ENCODE peak calls at places on chromosomes 6 and 20, in nine cellular contexts. One of them, this sample, is unnamed.

GRCh38 chr20:62824476-62825287 is 7.8 kb downstream of the COL9A3 start:
- DNase-seq in AG08395: no peak
- DNase-seq in mucosa of descending colon: peak; percentile 76
- DNase-seq in neural progenitor cell: peak; percentile 85
- DNase-seq in Right ventricle myocardium inferior: no peak
- DNase-seq in EH: peak; percentile 54
- DNase-seq in DND-41: peak; percentile 81
- DNase-seq in 8988T: peak; percentile 70
- DNase-seq in cerebellar nuclear complex: no peak
- DNase-seq in this sample: peak; percentile 31

GRCh38 chr20:44572551-44573500 is 9.6 kb upstream of the PKIG start:
- DNase-seq in AG08395: peak; percentile 81
- DNase-seq in mucosa of descending colon: no peak
- DNase-seq in neural progenitor cell: no peak
- DNase-seq in Right ventricle myocardium inferior: no peak
- DNase-seq in EH: peak; percentile 97
- DNase-seq in DND-41: no peak
- DNase-seq in 8988T: no peak
- DNase-seq in cerebellar nuclear complex: peak; percentile 75
- DNase-seq in this sample: no peak

GRCh38 chr20:2773812-2774211 is 26.6 kb downstream of the CPXM1 start:
- DNase-seq in AG08395: no peak
- DNase-seq in mucosa of descending colon: no peak
- DNase-seq in neural progenitor cell: no peak
- DNase-seq in Right ventricle myocardium inferior: no peak
- DNase-seq in EH: no peak
- DNase-seq in DND-41: no peak
- DNase-seq in 8988T: no peak
- DNase-seq in cerebellar nuclear complex: no peak
- DNase-seq in this sample: no peak

GRCh38 chr6:98324406-98324930 is 509.9 kb upstream of the POU3F2 start:
- DNase-seq in AG08395: no peak
- DNase-seq in mucosa of descending colon: no peak
- DNase-seq in neural progenitor cell: no peak
- DNase-seq in Right ventricle myocardium inferior: no peak
- DNase-seq in EH: no peak
- DNase-seq in DND-41: no peak
- DNase-seq in 8988T: no peak
- DNase-seq in cerebellar nuclear complex: no peak
- DNase-seq in this sample: no peak

GRCh38 chr20:63222541-63222940 is 6.6 kb upstream of the YTHDF1 start:
- DNase-seq in AG08395: no peak
- DNase-seq in mucosa of descending colon: no peak
- DNase-seq in neural progenitor cell: no peak
- DNase-seq in Right ventricle myocardium inferior: peak; percentile 51
- DNase-seq in EH: no peak
- DNase-seq in DND-41: no peak
- DNase-seq in 8988T: no peak
- DNase-seq in cerebellar nuclear complex: no peak
- DNase-seq in this sample: no peak

GRCh38 chr6:170313716-170314295 is 7.2 kb downstream of the FAM120B start:
- DNase-seq in AG08395: no peak
- DNase-seq in mucosa of descending colon: no peak
- DNase-seq in neural progenitor cell: peak; percentile 39
- DNase-seq in Right ventricle myocardium inferior: no peak
- DNase-seq in EH: no peak
- DNase-seq in DND-41: no peak
- DNase-seq in 8988T: no peak
- DNase-seq in cerebellar nuclear complex: no peak
- DNase-seq in this sample: no peak

GRCh38 chr20:35226775-35227681 is 538 bp downstream of the MMP24 start:
- DNase-seq in AG08395: peak; percentile 66
- DNase-seq in mucosa of descending colon: peak; percentile 29
- DNase-seq in neural progenitor cell: peak; percentile 90
- DNase-seq in Right ventricle myocardium inferior: peak; percentile 70
- DNase-seq in EH: peak; percentile 61
- DNase-seq in DND-41: peak; percentile 61
- DNase-seq in 8988T: peak; percentile 57
- DNase-seq in cerebellar nuclear complex: peak; percentile 29
- DNase-seq in this sample: peak; percentile 51

GRCh38 chr6:141212296-141212695 is 920.4 kb upstream of the GJE1 start:
- DNase-seq in AG08395: no peak
- DNase-seq in mucosa of descending colon: no peak
- DNase-seq in neural progenitor cell: no peak
- DNase-seq in Right ventricle myocardium inferior: no peak
- DNase-seq in EH: peak; percentile 14
- DNase-seq in DND-41: no peak
- DNase-seq in 8988T: no peak
- DNase-seq in cerebellar nuclear complex: no peak
- DNase-seq in this sample: no peak

GRCh38 chr6:148242180-148242579 is 100.5 kb upstream of the SASH1 start:
- DNase-seq in AG08395: no peak
- DNase-seq in mucosa of descending colon: no peak
- DNase-seq in neural progenitor cell: no peak
- DNase-seq in Right ventricle myocardium inferior: no peak
- DNase-seq in EH: peak; percentile 78
- DNase-seq in DND-41: no peak
- DNase-seq in 8988T: no peak
- DNase-seq in cerebellar nuclear complex: no peak
- DNase-seq in this sample: no peak

GRCh38 chr6:2038096-2038495 is 207.3 kb downstream of the GMDS start:
- DNase-seq in AG08395: no peak
- DNase-seq in mucosa of descending colon: no peak
- DNase-seq in neural progenitor cell: no peak
- DNase-seq in Right ventricle myocardium inferior: no peak
- DNase-seq in EH: no peak
- DNase-seq in DND-41: peak; percentile 91
- DNase-seq in 8988T: no peak
- DNase-seq in cerebellar nuclear complex: no peak
- DNase-seq in this sample: peak; percentile 60

GRCh38 chr6:13916230-13916944 is 8.4 kb upstream of the RNF182 start:
- DNase-seq in AG08395: peak; percentile 21
- DNase-seq in mucosa of descending colon: no peak
- DNase-seq in neural progenitor cell: no peak
- DNase-seq in Right ventricle myocardium inferior: no peak
- DNase-seq in EH: peak; percentile 41
- DNase-seq in DND-41: no peak
- DNase-seq in 8988T: no peak
- DNase-seq in cerebellar nuclear complex: peak; percentile 65
- DNase-seq in this sample: no peak

GRCh38 chr6:147564556-147564955 is 56.1 kb downstream of the SAMD5 start:
- DNase-seq in AG08395: no peak
- DNase-seq in mucosa of descending colon: no peak
- DNase-seq in neural progenitor cell: no peak
- DNase-seq in Right ventricle myocardium inferior: no peak
- DNase-seq in EH: peak; percentile 40
- DNase-seq in DND-41: no peak
- DNase-seq in 8988T: no peak
- DNase-seq in cerebellar nuclear complex: no peak
- DNase-seq in this sample: no peak

GRCh38 chr6:18820725-18821124 is 433.6 kb downstream of the RNF144B start:
- DNase-seq in AG08395: no peak
- DNase-seq in mucosa of descending colon: no peak
- DNase-seq in neural progenitor cell: no peak
- DNase-seq in Right ventricle myocardium inferior: no peak
- DNase-seq in EH: no peak
- DNase-seq in DND-41: no peak
- DNase-seq in 8988T: no peak
- DNase-seq in cerebellar nuclear complex: no peak
- DNase-seq in this sample: no peak

GRCh38 chr20:31717478-31717946 is 5.2 kb downstream of the BCL2L1 start:
- DNase-seq in AG08395: no peak
- DNase-seq in mucosa of descending colon: no peak
- DNase-seq in neural progenitor cell: no peak
- DNase-seq in Right ventricle myocardium inferior: no peak
- DNase-seq in EH: no peak
- DNase-seq in DND-41: no peak
- DNase-seq in 8988T: no peak
- DNase-seq in cerebellar nuclear complex: no peak
- DNase-seq in this sample: no peak

GRCh38 chr20:47784599-47785320 is 521 bp downstream of the SULF2 start:
- DNase-seq in AG08395: peak; percentile 42
- DNase-seq in mucosa of descending colon: peak; percentile 37
- DNase-seq in neural progenitor cell: peak; percentile 72
- DNase-seq in Right ventricle myocardium inferior: no peak
- DNase-seq in EH: peak; percentile 60
- DNase-seq in DND-41: no peak
- DNase-seq in 8988T: peak; percentile 83
- DNase-seq in cerebellar nuclear complex: no peak
- DNase-seq in this sample: no peak

GRCh38 chr20:48758206-48758820 is 69.5 kb downstream of the PREX1 start:
- DNase-seq in AG08395: no peak
- DNase-seq in mucosa of descending colon: peak; percentile 26
- DNase-seq in neural progenitor cell: no peak
- DNase-seq in Right ventricle myocardium inferior: no peak
- DNase-seq in EH: no peak
- DNase-seq in DND-41: peak; percentile 67
- DNase-seq in 8988T: no peak
- DNase-seq in cerebellar nuclear complex: no peak
- DNase-seq in this sample: no peak

This sample was measured in activated CD4-positive, alpha-beta memory T cell treated with anti-CD3 and anti-CD28 coated beads, Interleukin-2, amount 10 ng/mL, durations not matched to agents 7 days and 5 days.